ENCODE peak calls at places on chromosomes 6 and 20, in five cellular contexts. M is GM06990, V is neural crest cell, P is brain microvascular endothelial cell, J is progenitor cell of endocrine pancreas. D is an unnamed sample.

GRCh38 chr6:163992701-163993100 is 578.2 kb downstream of the QKI start:
- DNase-seq in M (no peak), V (no peak), P (no peak), J (no peak), D (no peak)

GRCh38 chr6:157597461-157598312 is 216.7 kb downstream of the ZDHHC14 start:
- DNase-seq in M (peak), V (peak), P (peak), J (no peak), D (peak)

GRCh38 chr20:8865636-8866035 is 203.3 kb upstream of the PLCB4 start:
- DNase-seq in M (no peak), V (no peak), P (no peak), J (no peak), D (no peak)

GRCh38 chr20:62751551-62752150 is 43.0 kb downstream of the NTSR1 start:
- DNase-seq in M (no peak), V (no peak), P (no peak), J (no peak), D (no peak)

GRCh38 chr20:32535953-32536823 is 48.9 kb downstream of the NOL4L start:
- DNase-seq in M (peak), V (peak), P (no peak), J (peak), D (no peak)

GRCh38 chr6:9761220-9761619 is 653.7 kb downstream of the TFAP2A start:
- DNase-seq in M (no peak), V (no peak), P (no peak), J (no peak), D (no peak)

GRCh38 chr6:89999154-89999553 is 104.9 kb downstream of the GJA10 start:
- DNase-seq in M (no peak), V (no peak), P (no peak), J (no peak), D (peak)

GRCh38 chr6:6635869-6636268 is 47.3 kb downstream of the LY86 start:
- DNase-seq in M (no peak), V (no peak), P (no peak), J (no peak), D (no peak)

GRCh38 chr6:24936641-24937317 is 1.0 kb upstream of the RIPOR2 start:
- DNase-seq in M (peak), V (no peak), P (no peak), J (no peak), D (peak)

GRCh38 chr6:7528565-7528964 is 12.9 kb upstream of the DSP start:
- DNase-seq in M (no peak), V (no peak), P (peak), J (no peak), D (no peak)

GRCh38 chr20:21125072-21125848 is 622 bp upstream of the KIZ start:
- DNase-seq in M (no peak), V (peak), P (peak), J (peak), D (peak)

GRCh38 chr20:50848341-50848808 is 53.5 kb downstream of the BCAS4 start:
- DNase-seq in M (no peak), V (no peak), P (no peak), J (no peak), D (peak)

GRCh38 chr6:144781836-144782235 is 496.7 kb downstream of the UTRN start:
- DNase-seq in M (no peak), V (no peak), P (no peak), J (no peak), D (no peak)

DNA sequence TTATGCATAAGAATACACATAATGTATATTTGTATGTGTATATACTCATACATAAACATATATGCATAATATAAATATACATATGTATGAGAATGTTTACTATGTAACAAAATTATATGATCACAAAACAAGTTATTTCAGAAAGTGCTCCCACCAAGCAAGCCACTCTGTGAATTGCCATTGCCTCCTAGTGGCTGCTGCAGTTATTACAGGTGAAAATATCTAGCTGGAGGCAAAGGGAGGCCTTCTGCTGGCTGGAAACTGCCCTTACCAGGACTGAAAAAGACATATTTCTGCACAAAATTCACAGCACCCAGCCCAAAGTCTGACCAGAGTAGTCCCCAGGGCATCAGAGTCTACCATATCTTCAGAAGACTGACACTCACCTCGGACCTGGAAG is 14.4 kb upstream of the ADAM33 start:
- DNase-seq in M (no peak), V (no peak), P (no peak), J (no peak), D (no peak)
- TF ChIP-seq CTCF in M (peak), V (peak), P (peak), J (peak), D (peak)

DNA sequence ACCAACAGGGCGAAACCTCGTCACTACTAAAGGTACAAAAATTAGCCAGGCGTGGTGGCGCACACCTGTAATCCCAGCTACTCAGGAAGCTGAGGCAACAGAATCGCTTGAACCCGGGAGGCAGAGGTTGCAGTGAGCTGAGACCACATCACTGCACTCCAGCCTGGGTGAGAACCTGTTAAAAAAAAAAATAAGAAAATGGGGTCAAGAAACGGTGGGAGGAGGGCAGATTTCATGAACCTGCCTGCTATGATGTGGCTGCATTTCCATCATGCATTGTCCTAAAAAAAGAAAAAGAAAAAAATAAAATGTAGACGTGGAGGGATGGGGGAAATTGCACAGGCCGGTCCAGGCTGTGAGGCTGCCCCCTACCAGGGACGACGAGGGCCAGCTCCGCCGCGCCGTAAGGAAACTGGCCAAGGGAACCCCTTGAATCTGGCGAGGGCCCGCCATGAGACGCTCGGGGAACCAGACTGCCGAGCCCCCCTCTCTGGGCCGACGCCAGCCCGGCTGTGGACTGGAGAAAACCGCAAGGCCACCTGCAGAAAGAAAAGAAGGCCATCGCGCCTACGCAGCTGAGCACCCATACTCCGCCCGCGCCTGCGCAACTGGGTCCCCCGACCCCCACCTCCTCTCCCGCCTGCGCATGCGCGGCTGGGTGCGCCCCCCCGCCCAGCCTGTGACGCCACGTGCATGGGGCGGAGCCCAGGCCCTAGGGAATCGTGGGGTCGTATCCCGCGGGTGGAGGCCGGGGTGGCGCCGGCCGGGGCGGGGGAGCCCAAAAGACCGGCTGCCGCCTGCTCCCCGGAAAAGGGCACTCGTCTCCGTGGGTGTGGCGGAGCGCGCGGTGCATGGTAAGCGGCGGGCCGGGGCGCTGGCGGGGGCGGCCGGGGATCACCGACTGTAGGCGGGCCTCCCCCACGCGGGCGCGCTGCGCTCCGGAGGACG is at the start of gene ENTPD6:
- DNase-seq in M (peak), V (peak), P (peak), J (peak), D (peak)
- TF ChIP-seq CTCF in M (no peak), V (no peak), P (peak), J (no peak), D (no peak)

GRCh38 chr6:136036601-136037000 is 185.1 kb downstream of the PDE7B start:
- DNase-seq in M (no peak), V (no peak), P (no peak), J (no peak), D (no peak)
- TF ChIP-seq CTCF in M (no peak), V (no peak), P (no peak), J (no peak), D (no peak)

DNA sequence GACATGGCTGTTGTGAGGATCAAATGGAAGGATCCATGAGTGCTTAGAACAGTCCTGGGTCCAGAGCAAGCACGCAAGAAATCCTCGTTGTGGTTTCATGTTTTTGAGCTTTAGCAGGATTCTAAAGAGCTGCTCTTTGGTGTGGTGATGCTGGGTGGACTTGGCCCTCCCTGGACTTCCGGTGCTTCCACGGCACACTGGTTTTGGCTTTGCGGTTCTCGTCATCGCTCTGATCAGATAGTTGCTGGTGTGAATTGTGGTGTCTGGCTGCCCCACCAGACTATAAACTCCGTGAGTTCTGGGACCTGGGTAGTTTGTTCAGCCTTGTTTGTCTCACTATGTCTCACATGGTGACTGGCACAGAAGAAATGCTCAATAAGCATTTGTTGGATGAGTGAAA is 3.3 kb downstream of the HNF4A start:
- DNase-seq in M (no peak), V (no peak), P (no peak), J (no peak), D (no peak)
- TF ChIP-seq CTCF in M (no peak), V (no peak), P (no peak), J (no peak), D (no peak)

GRCh38 chr6:44253307-44254101 is 3.8 kb downstream of the SLC35B2 start:
- DNase-seq in M (no peak), V (peak), P (peak), J (no peak), D (peak)
- TF ChIP-seq CTCF in M (peak), V (peak), P (peak), J (peak), D (peak)

GRCh38 chr6:167211870-167212715 is 54.3 kb upstream of the GPR31 start:
- DNase-seq in M (no peak), V (no peak), P (no peak), J (no peak), D (no peak)

GRCh38 chr6:167210375-167211295 is 52.9 kb upstream of the GPR31 start:
- DNase-seq in M (no peak), V (no peak), P (no peak), J (no peak), D (no peak)

GRCh38 chr6:167209577-167209975 is 51.8 kb upstream of the GPR31 start:
- DNase-seq in M (no peak), V (no peak), P (no peak), J (no peak), D (no peak)

GRCh38 chr6:167207527-167207926 is 49.7 kb upstream of the GPR31 start:
- DNase-seq in M (no peak), V (no peak), P (no peak), J (no peak), D (no peak)

GRCh38 chr6:167208819-167209576 is 51.2 kb upstream of the GPR31 start:
- DNase-seq in M (no peak), V (no peak), P (no peak), J (no peak), D (no peak)
- TF ChIP-seq CTCF in M (no peak), V (no peak), P (no peak), J (no peak), D (no peak)